ENCODE peak calls at places on chromosomes 5 and 9, in seven cellular contexts. Y, R, S, E, X, D and O are unnamed samples.

GRCh38 chr5:32232441-32233219 is 58.5 kb upstream of the GOLPH3 start:
- DNase-seq in Y (peak), R (peak), S (peak), E (peak), X (peak), D (peak), O (no peak)

GRCh38 chr9:23842531-23843129 is 16.6 kb upstream of the ELAVL2 start:
- DNase-seq in Y (no peak), R (no peak), S (no peak), E (no peak), X (no peak), D (no peak), O (no peak)

GRCh38 chr5:30106596-30106995 is 1086.9 kb upstream of the CDH6 start:
- DNase-seq in Y (no peak), R (no peak), S (no peak), E (no peak), X (no peak), D (no peak), O (peak)

GRCh38 chr5:156096259-156096658 is 230.7 kb upstream of the SGCD start:
- DNase-seq in Y (no peak), R (no peak), S (no peak), E (no peak), X (no peak), D (no peak), O (no peak)

GRCh38 chr5:160438316-160439204 is 16.9 kb downstream of the PTTG1 start:
- DNase-seq in Y (peak), R (no peak), S (peak), E (no peak), X (peak), D (peak), O (peak)

GRCh38 chr9:36772449-36773370 is 200.0 kb downstream of the MELK start:
- DNase-seq in Y (no peak), R (no peak), S (no peak), E (no peak), X (no peak), D (no peak), O (no peak)

GRCh38 chr5:90944116-90944515 is 385.5 kb downstream of the ADGRV1 start:
- DNase-seq in Y (no peak), R (no peak), S (no peak), E (no peak), X (no peak), D (no peak), O (no peak)

GRCh38 chr5:174951151-174951780 is 226.9 kb downstream of the MSX2 start:
- DNase-seq in Y (peak), R (peak), S (peak), E (no peak), X (peak), D (no peak), O (no peak)

GRCh38 chr5:169581580-169582227 is 1.9 kb upstream of the SPDL1 start:
- DNase-seq in Y (peak), R (no peak), S (peak), E (peak), X (peak), D (no peak), O (no peak)

GRCh38 chr5:169580964-169581363 is 2.6 kb upstream of the SPDL1 start:
- DNase-seq in Y (no peak), R (no peak), S (no peak), E (no peak), X (no peak), D (no peak), O (no peak)

GRCh38 chr5:169584998-169585451 is 1.5 kb downstream of the SPDL1 start:
- DNase-seq in Y (no peak), R (no peak), S (no peak), E (no peak), X (no peak), D (no peak), O (no peak)

GRCh38 chr5:169583101-169583423 is 511 bp upstream of the SPDL1 start:
- DNase-seq in Y (no peak), R (peak), S (no peak), E (no peak), X (no peak), D (no peak), O (no peak)

GRCh38 chr5:169583424-169584215 is at the start of gene SPDL1:
- DNase-seq in Y (peak), R (peak), S (peak), E (peak), X (peak), D (peak), O (peak)
- TF ChIP-seq POLR2AphosphoS5 in Y (peak), R (peak), S (no peak), E (no peak), X (peak), D (peak), O (no peak)

GRCh38 chr9:135514342-135515082 is 6.7 kb upstream of the LCN1 start:
- DNase-seq in Y (no peak), R (no peak), S (no peak), E (peak), X (no peak), D (no peak), O (no peak)

GRCh38 chr9:135516132-135516860 is 4.9 kb upstream of the LCN1 start:
- DNase-seq in Y (no peak), R (no peak), S (no peak), E (peak), X (no peak), D (no peak), O (peak)

GRCh38 chr9:135517407-135517822 is 3.8 kb upstream of the LCN1 start:
- DNase-seq in Y (no peak), R (no peak), S (no peak), E (peak), X (no peak), D (no peak), O (peak)

GRCh38 chr9:135515083-135515511 is 6.1 kb upstream of the LCN1 start:
- DNase-seq in Y (no peak), R (no peak), S (no peak), E (peak), X (no peak), D (no peak), O (peak)

GRCh38 chr9:135515541-135515951 is 5.7 kb upstream of the LCN1 start:
- DNase-seq in Y (no peak), R (no peak), S (no peak), E (peak), X (no peak), D (no peak), O (peak)
- TF ChIP-seq POLR2A in Y (no peak), R (no peak), S (no peak), E (no peak), X (no peak), D (no peak), O (no peak)

GRCh38 chr9:130780865-130781504 is 54.1 kb upstream of the ABL1 start:
- DNase-seq in Y (no peak), R (no peak), S (peak), E (peak), X (no peak), D (no peak), O (no peak)
- TF ChIP-seq POLR2AphosphoS5 in Y (peak), R (no peak), S (peak), E (peak), X (no peak), D (no peak), O (peak)

DNA sequence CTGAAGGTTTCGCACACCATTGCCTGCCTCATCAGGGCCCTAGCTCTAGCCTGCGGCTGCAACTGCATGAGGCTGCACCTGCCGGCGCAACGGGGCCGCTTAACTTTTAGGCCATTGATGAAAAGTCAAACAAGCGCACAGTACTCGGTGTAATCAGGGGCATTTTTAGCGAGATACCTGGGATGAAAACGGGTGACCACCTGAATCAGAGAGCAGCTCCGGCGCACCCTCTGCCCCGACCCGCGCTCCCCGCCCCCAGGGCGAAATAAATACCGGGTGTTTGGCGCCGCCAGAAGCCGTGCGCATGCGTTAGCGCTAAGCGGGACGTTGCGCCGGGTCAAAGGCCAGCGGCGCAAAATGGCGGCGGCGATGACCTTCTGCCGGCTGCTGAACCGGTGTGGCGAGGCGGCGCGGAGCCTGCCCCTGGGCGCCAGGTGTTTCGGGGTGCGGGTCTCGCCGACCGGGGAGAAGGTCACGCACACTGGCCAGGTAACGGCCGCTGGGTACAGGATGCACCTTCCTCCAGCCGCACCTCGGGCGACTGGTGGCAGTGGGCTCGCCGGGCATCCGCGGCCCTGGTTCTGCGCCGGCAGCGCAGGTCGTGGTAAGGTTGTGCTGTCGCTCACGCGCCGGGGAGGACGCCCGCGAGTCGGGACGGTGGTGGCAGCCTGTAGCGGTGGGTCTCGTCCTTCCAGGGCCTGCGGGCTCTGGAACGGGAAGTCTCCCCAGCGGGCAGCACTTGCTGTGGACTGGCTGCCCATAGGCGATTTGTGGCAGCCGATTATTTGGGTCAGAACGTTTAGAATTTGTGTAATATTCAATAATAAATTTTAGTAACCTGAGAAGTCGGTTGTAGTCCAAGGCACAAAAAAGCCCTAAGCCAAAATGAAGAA is at the start of gene NDUFS6:
- DNase-seq in Y (peak), R (peak), S (peak), E (peak), X (no peak), D (no peak), O (peak)
- TF ChIP-seq POLR2A in Y (peak), R (peak), S (peak), E (peak), X (peak), D (peak), O (peak)

GRCh38 chr9:5893591-5894236 is 3.0 kb downstream of the MLANA start:
- DNase-seq in Y (no peak), R (no peak), S (no peak), E (no peak), X (no peak), D (no peak), O (no peak)
- TF ChIP-seq POLR2AphosphoS5 in Y (no peak), R (no peak), S (no peak), E (no peak), X (no peak), D (no peak), O (no peak)

GRCh38 chr9:4596165-4596922 is 65.8 kb upstream of the PLPP6 start:
- DNase-seq in Y (no peak), R (no peak), S (peak), E (no peak), X (no peak), D (peak), O (no peak)
- TF ChIP-seq POLR2A in Y (no peak), R (no peak), S (no peak), E (no peak), X (no peak), D (no peak), O (no peak)

DNA sequence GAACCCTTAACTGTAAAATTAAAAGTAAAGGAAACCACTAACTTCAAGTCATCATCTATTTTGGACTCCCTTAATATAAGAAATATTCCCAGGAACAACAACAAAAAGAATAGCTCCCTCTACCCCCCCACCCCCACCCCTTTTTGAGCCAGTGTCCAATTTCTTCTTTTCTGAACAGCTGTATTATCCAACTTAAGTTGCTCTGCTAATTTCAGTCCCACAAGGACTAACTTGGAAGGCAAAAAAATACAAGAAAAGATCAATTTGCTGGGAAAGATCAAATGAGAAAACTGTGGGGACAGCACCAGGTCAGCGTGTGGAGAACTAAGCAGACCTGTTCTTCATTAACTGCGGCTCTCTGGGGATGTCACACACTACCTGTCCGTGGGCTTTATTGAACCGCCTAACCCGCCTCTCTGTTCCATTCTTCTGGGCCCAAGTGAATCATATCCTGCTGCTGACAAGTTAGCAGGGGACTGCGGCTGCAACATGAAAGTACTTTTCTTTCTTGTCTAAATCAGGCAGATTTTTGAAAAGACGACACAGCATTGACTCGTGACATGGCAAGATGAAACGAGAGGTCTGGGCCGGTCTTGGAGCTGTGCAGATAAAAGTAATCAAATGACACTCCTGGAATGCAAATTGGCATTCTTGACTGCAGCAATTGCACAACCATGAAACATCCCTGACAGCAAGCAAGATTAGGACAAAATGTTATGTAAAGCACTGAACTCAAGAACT is 2.7 kb downstream of the BNC2 start:
- DNase-seq in Y (peak), R (no peak), S (no peak), E (peak), X (no peak), D (no peak), O (no peak)
- TF ChIP-seq POLR2AphosphoS5 in Y (no peak), R (no peak), S (peak), E (no peak), X (no peak), D (no peak), O (no peak)

GRCh38 chr5:115262405-115263247 is at the start of gene PGGT1B:
- DNase-seq in Y (peak), R (peak), S (peak), E (peak), X (peak), D (peak), O (peak)
- TF ChIP-seq POLR2A in Y (no peak), R (peak), S (peak), E (peak), X (peak), D (peak), O (peak)